ENCODE peak calls at places on chromosomes 2 and 18, in five cellular contexts. T is SK-N-SH, F is HCT116, N is CD14-positive monocyte, A is AG04450. C is an unnamed sample.

GRCh38 chr18:52936931-52937330 is 596.9 kb downstream of the DCC start:
- DNase-seq in T (no peak), F (no peak), N (no peak), A (no peak), C (no peak)

GRCh38 chr2:32812316-32812715 is 134.4 kb upstream of the LTBP1 start:
- DNase-seq in T (no peak), F (no peak), N (no peak), A (no peak), C (no peak)

GRCh38 chr2:169002151-169002738 is 28.9 kb downstream of the ABCB11 start:
- DNase-seq in T (no peak), F (no peak), N (no peak), A (no peak), C (no peak)

GRCh38 chr2:138931284-138932256 is 151.4 kb upstream of the NXPH2 start:
- DNase-seq in T (no peak), F (no peak), N (no peak), A (no peak), C (no peak)

GRCh38 chr2:67510745-67511144 is 113.6 kb downstream of the ETAA1 start:
- DNase-seq in T (no peak), F (no peak), N (no peak), A (no peak), C (no peak)

GRCh38 chr2:72012886-72013574 is 134.6 kb downstream of the CYP26B1 start:
- DNase-seq in T (peak), F (no peak), N (no peak), A (no peak), C (no peak)

GRCh38 chr2:232076736-232077135 is 115.2 kb downstream of the DIS3L2 start:
- DNase-seq in T (no peak), F (no peak), N (no peak), A (no peak), C (no peak)

GRCh38 chr18:79818036-79818435 is 20.3 kb downstream of the KCNG2 start:
- DNase-seq in T (no peak), F (no peak), N (no peak), A (no peak), C (no peak)

GRCh38 chr18:48179005-48179404 is 230.2 kb downstream of the ZBTB7C start:
- DNase-seq in T (no peak), F (no peak), N (no peak), A (no peak), C (no peak)
- TF ChIP-seq CTCF in T (no peak), F (peak), N (no peak), A (no peak), C (no peak)

GRCh38 chr2:99666256-99666655 is 176.4 kb upstream of the REV1 start:
- DNase-seq in T (no peak), F (no peak), N (no peak), A (no peak), C (no peak)
- TF ChIP-seq CTCF in T (peak), F (no peak), N (no peak), A (no peak), C (no peak)

DNA sequence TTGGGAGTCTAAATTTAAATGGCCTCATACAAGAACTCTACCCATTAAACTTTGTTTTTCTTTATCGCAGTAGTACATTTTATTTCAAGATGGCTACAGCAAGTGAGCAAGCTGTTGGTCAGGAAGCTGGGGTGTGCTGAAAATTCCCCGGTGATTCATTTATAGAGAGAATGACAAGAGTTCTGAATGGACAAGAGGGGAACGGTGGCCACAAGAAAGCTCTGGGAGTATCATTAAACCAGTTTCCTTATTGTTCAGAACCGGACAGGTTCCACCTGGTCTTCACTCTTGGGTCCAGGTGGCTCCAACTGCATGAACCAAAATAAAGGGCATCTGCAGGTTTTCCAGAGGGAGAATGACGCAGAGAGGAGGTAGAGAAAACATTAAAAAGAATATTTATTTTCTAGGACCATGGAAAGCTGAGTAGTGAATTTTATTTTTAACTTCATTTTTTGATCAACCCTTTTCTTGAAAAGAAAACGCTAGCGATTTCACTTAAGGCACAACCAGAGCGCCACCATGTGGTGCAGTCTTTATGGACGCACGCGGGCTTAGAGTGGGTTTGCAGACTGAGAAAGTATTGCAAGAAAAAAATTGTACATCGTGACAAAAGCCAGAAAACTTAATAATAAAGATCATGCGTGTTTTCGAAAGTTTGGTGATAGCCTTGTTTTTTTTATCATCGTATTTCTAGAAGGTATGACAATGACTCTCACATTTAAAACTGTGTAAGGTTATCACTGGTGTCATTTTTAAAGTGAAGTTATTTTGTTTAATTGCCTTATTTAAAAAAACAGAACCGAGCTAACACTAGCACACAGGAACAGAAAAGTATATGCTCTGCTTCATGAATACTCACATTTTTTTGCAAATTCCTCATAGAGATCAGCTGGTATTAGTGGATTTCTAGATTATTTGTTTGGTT is 97.9 kb upstream of the NOL4 start:
- DNase-seq in T (peak), F (peak), N (no peak), A (peak), C (no peak)
- TF ChIP-seq CTCF in T (peak), F (peak), N (no peak), A (peak), C (no peak)

GRCh38 chr2:106560773-106561172 is 73.6 kb downstream of the CD8B2 start:
- DNase-seq in T (no peak), F (no peak), N (no peak), A (no peak), C (no peak)

GRCh38 chr2:106561356-106561755 is 74.2 kb downstream of the CD8B2 start:
- DNase-seq in T (no peak), F (no peak), N (no peak), A (no peak), C (no peak)

GRCh38 chr2:106561803-106562202 is 74.6 kb downstream of the CD8B2 start:
- DNase-seq in T (no peak), F (no peak), N (no peak), A (no peak), C (no peak)

GRCh38 chr2:106562232-106562631 is 75.1 kb downstream of the CD8B2 start:
- DNase-seq in T (no peak), F (no peak), N (no peak), A (no peak), C (no peak)

DNA sequence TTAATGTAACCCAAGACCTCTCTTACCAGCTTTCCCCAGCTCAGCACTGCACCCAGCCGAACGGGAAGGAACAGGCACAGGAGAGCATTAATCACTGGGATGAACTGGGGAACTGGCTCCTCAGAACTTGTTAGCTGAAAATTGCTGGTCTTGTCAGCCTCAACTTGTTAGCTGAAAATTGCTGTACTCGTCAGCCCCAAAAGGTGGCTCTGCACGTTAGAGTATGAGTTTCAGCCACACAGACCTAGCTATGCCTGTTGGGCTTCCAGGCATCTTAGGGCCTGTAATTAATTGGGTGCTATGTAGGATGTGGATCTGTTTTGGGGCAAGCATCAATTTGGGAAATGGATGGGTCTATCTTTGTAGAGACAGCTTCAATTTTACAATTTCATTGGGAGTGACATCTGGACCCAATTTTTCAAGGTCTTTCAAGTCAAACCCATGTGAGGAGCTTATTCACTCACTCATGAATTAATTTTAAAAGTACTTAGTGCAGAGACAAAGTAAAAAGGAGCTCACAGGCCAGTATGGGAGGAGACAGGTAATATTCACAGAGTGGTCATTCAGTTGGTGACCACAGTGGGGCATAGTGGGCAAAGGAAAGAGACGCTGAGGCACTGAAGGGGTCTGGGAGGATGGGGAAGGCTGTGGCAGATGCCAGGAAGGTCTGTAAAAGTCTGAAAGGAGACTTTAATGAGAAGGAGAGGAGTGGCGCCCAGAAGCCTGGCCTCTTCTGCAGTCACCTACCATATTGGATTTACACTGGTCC is 75.8 kb downstream of the CD8B2 start:
- DNase-seq in T (peak), F (no peak), N (no peak), A (no peak), C (no peak)
- TF ChIP-seq CTCF in T (peak), F (peak), N (no peak), A (no peak), C (no peak)

GRCh38 chr2:241268716-241269445 is 46.6 kb downstream of the HDLBP start:
- DNase-seq in T (no peak), F (no peak), N (no peak), A (no peak), C (no peak)
- TF ChIP-seq CTCF in T (no peak), F (no peak), N (no peak), A (no peak), C (no peak)

DNA sequence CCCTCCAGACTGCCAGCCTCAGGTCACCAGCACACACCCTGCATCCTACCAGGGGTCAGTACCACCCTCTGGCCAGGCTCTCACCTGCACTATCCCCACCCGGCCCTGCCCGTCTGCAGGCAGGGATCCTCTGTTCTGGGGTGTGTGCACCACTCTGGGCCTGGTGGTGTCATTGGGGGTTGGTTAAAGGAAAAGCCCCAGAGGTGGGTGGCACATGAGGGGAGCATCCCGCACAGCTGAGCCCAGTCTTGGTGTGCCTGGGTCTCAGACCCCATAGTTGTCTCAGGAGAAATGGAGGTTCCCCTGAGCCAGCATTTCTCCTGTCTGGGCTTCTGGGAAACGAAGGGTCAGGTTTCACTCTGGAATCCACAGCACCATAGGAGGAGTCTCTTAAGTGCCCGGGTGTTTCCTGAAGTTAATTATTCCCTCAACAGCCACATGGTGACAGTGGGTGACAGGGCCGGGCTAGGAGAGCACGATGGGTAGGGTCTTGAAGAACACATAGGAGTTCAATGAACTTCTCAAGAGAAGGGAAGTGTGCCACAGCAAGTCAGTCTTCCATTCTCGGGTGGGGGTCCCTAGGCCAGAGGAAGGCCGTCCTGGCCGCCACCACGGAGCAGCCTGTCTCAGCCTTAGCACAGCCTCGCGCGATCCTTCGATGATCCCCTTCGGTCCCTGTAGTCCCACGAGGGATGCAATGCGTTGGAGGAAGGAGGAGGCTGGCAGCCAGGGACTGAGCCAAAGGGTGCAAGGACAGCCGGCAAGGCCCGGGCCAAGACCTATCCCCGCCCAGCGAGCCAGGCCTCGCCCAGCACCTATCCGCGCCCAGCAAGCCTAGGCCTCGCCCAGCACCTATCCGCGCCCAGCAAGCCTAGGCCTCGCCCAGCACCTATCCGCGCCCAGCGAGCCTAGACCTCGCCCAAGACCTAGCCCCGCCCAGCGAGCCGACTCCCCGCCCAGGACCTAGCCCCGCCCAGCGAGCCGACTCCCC is 1.1 kb upstream of the FARP2 start:
- DNase-seq in T (peak), F (peak), N (peak), A (no peak), C (peak)
- TF ChIP-seq CTCF in T (no peak), F (no peak), N (no peak), A (no peak), C (no peak)